ENCODE peak calls at places on chromosomes 11 and 22, in four cellular contexts. X is pancreas, S is RWPE1, Q is vagina. Y is an unnamed sample.

GRCh38 chr22:19942071-19942885 is 660 bp upstream of the TXNRD2 start:
- DNase-seq in X (peak), S (no peak), Q (no peak), Y (peak)

GRCh38 chr22:28142361-28142801 is 223.3 kb upstream of the PITPNB start:
- DNase-seq in X (no peak), S (peak), Q (no peak), Y (no peak)

GRCh38 chr22:31870890-31871289 is 73.4 kb upstream of the YWHAH start:
- DNase-seq in X (no peak), S (peak), Q (no peak), Y (no peak)

GRCh38 chr22:41557401-41558240 is 3.2 kb upstream of the CSDC2 start:
- DNase-seq in X (peak), S (no peak), Q (no peak), Y (peak)

GRCh38 chr22:50627914-50628542 is at the start of gene ARSA:
- DNase-seq in X (peak), S (peak), Q (peak), Y (peak)

GRCh38 chr22:42169055-42169469 is 38.5 kb upstream of the CYP2D6 start:
- DNase-seq in X (peak), S (no peak), Q (no peak), Y (no peak)

GRCh38 chr11:48210052-48210451 is 6.6 kb upstream of the OR4B1 start:
- DNase-seq in X (no peak), S (no peak), Q (no peak), Y (no peak)

GRCh38 chr11:6991227-6991626 is 28.9 kb downstream of the ZNF214 start:
- DNase-seq in X (no peak), S (no peak), Q (no peak), Y (no peak)

GRCh38 chr11:113114452-113115027 is 153.3 kb downstream of the NCAM1 start:
- DNase-seq in X (peak), S (peak), Q (no peak), Y (no peak)

GRCh38 chr11:34987617-34988016 is 71.2 kb downstream of the PDHX start:
- DNase-seq in X (no peak), S (no peak), Q (no peak), Y (no peak)

GRCh38 chr11:123085497-123085896 is 23.6 kb upstream of the HSPA8 start:
- DNase-seq in X (no peak), S (no peak), Q (no peak), Y (no peak)

GRCh38 chr22:35630387-35630793 is 13.3 kb upstream of the MB start:
- DNase-seq in X (no peak), S (peak), Q (no peak), Y (peak)

GRCh38 chr11:47587039-47587675 is 679 bp downstream of the FAM180B start:
- DNase-seq in X (no peak), S (no peak), Q (no peak), Y (no peak)

GRCh38 chr11:128893578-128894295 is 2.6 kb downstream of the KCNJ5 start:
- DNase-seq in X (peak), S (no peak), Q (no peak), Y (no peak)

GRCh38 chr11:134538793-134539192 is 126.8 kb upstream of the B3GAT1 start:
- DNase-seq in X (no peak), S (no peak), Q (no peak), Y (peak)

GRCh38 chr11:7597620-7598019 is 75.7 kb downstream of the CYB5R2 start:
- DNase-seq in X (peak), S (peak), Q (no peak), Y (peak)

GRCh38 chr11:5366856-5367255 is 15.5 kb downstream of the OR51B6 start:
- DNase-seq in X (no peak), S (no peak), Q (no peak), Y (no peak)

GRCh38 chr11:33942954-33943353 is 51.1 kb upstream of the LMO2 start:
- DNase-seq in X (no peak), S (peak), Q (no peak), Y (no peak)

GRCh38 chr22:23086787-23087186 is 16.5 kb downstream of the GNAZ start:
- DNase-seq in X (no peak), S (no peak), Q (no peak), Y (no peak)

GRCh38 chr11:61586792-61587430 is 6.0 kb upstream of the SYT7 start:
- DNase-seq in X (no peak), S (no peak), Q (no peak), Y (no peak)

GRCh38 chr22:43439368-43440102 is 27.7 kb downstream of the MPPED1 start:
- DNase-seq in X (no peak), S (no peak), Q (no peak), Y (peak)

GRCh38 chr11:127252321-127252720 is 251.8 kb upstream of the KIRREL3 start:
- DNase-seq in X (no peak), S (no peak), Q (no peak), Y (no peak)

GRCh38 chr11:29527391-29527936 is 489.4 kb downstream of the KCNA4 start:
- DNase-seq in X (no peak), S (peak), Q (no peak), Y (no peak)

GRCh38 chr11:77471520-77472234 is 2.2 kb downstream of the PAK1 start:
- DNase-seq in X (peak), S (no peak), Q (no peak), Y (no peak)
- TF ChIP-seq CTCF in X (peak), S (no peak), Q (no peak), Y (peak)

GRCh38 chr11:72084960-72085359 is 4.3 kb downstream of the LRRC51 start:
- DNase-seq in X (no peak), S (no peak), Q (no peak), Y (no peak)
- H3K27ac ChIP-seq in X (no peak), S (peak), Q (no peak), Y (no peak)

GRCh38 chr11:95845168-95845567 is 54.9 kb downstream of the CEP57 start:
- DNase-seq in X (no peak), S (no peak), Q (no peak), Y (no peak)

GRCh38 chr11:95853138-95853537 is 62.8 kb downstream of the CEP57 start:
- DNase-seq in X (no peak), S (no peak), Q (no peak), Y (no peak)

GRCh38 chr11:95850137-95850536 is 59.8 kb downstream of the CEP57 start:
- DNase-seq in X (no peak), S (no peak), Q (no peak), Y (no peak)

GRCh38 chr11:95853862-95854261 is 63.6 kb downstream of the CEP57 start:
- DNase-seq in X (no peak), S (no peak), Q (no peak), Y (no peak)

DNA sequence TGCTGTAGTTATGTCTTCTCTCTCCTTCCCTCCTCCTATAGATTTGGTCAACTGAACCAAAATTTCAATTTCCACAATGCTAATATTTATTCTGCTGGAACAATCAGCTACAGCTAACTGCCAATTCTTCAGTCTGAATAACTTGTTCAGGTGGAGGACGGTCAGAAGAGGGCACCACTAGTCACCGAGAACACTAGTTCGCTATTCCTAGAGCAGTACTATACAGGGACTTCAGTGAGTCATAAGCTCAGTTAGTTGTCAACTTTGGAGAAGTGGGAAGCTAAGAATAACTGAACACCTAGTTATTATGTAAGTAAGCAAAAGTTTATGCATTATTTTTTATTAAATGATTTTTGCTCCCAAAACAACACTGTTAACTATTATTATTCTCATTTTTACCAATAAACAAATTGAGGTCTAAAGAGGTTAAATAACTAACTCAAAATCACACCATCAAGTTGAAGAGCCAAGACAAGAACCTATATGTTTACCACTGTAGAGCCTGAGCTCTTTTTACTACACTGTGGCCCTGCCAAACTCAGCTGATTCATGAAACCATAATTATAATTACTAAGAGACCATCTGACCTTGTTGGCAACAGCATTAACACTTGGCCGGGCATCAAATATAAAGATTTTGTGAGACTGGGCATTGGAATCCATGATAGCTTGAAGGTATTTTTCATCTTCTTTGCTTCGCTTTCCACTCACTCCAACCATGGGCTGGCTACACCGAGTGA is 59.0 kb downstream of the CEP57 start:
- DNase-seq in X (peak), S (peak), Q (no peak), Y (no peak)
- TF ChIP-seq CTCF in X (no peak), S (peak), Q (peak), Y (peak)

GRCh38 chr11:72739240-72740059 is 12.8 kb downstream of the ARAP1 start:
- DNase-seq in X (no peak), S (no peak), Q (no peak), Y (no peak)
- H3K27ac ChIP-seq in X (no peak), S (peak), Q (no peak), Y (peak)

GRCh38 chr11:120945042-120945441 is 78.9 kb upstream of the TBCEL start:
- DNase-seq in X (no peak), S (no peak), Q (no peak), Y (peak)
- TF ChIP-seq CTCF in X (no peak), S (no peak), Q (no peak), Y (no peak)

GRCh38 chr22:21650280-21650679 is 8.2 kb downstream of the SDF2L1 start:
- DNase-seq in X (no peak), S (no peak), Q (no peak), Y (no peak)

GRCh38 chr22:21650823-21651520 is 8.9 kb downstream of the SDF2L1 start:
- DNase-seq in X (no peak), S (no peak), Q (no peak), Y (no peak)

GRCh38 chr22:21652547-21653545 is 10.7 kb downstream of the SDF2L1 start:
- DNase-seq in X (no peak), S (no peak), Q (no peak), Y (no peak)

GRCh38 chr22:21652010-21652546 is 10.0 kb downstream of the SDF2L1 start:
- DNase-seq in X (peak), S (peak), Q (no peak), Y (peak)

DNA sequence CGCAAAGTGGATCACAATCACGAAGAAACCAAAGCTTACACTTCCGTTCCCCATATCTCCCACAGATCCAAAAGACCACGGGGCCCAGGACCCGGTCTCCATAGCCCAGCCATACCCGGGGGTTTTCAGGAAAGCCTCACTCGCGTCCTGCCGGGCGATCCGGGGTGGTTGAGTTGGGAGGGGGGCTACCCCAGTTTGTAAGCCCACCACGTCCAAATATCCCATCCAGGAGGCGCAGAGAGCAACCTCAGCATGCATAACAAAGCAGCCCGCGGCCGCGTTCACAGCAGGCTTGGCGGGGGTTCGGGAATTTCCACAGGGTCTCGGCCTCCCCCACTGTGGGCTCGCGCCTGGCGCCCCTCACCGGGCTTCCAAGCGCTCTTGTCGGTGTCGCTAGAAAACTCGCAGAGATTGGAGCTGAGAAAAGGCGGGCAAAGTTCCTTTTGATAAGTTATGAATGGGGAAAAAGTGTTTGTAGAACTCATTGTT is 9.5 kb downstream of the SDF2L1 start:
- DNase-seq in X (no peak), S (no peak), Q (no peak), Y (no peak)
- H3K27ac ChIP-seq in X (no peak), S (peak), Q (no peak), Y (peak)

GRCh38 chr11:64305691-64306562 is 603 bp downstream of the ESRRA start:
- DNase-seq in X (peak), S (no peak), Q (no peak), Y (peak)
- TF ChIP-seq CTCF in X (no peak), S (peak), Q (no peak), Y (peak)

DNA sequence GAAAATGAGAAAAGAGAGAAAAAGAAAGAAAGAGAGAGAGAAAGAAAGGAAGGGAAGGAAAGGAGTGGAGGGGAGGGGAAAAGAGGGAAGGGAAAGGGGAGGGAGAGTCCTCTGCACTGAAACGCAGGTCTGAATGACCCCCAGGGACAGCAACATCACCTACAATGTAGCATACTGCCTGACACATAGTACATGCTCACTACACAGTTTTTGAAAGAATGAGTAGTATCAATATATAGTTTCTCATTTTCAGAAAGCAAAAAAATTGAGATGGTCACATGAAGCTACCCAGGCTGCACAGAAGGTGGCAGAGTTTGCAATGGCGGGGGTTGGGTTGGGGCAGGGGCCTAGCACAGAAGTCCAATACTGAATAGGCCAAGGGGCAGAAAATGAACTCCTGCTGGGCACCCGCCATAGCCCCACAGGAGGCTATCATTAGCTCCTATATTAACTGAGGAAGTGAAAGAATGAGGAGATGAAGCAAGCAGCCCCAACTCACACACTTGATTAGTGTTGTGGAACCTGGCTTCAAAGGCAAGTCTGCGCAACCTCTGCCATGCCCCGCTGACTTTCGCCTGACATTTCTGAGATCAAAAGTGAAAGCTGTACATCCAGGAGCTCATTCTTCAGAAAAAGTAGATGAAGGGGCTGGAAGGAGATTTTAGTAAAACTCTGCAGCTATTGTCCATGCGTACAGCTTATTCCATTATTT is 241.2 kb upstream of the SYN3 start:
- DNase-seq in X (no peak), S (no peak), Q (no peak), Y (no peak)
- H3K27ac ChIP-seq in X (no peak), S (no peak), Q (no peak), Y (no peak)

DNA sequence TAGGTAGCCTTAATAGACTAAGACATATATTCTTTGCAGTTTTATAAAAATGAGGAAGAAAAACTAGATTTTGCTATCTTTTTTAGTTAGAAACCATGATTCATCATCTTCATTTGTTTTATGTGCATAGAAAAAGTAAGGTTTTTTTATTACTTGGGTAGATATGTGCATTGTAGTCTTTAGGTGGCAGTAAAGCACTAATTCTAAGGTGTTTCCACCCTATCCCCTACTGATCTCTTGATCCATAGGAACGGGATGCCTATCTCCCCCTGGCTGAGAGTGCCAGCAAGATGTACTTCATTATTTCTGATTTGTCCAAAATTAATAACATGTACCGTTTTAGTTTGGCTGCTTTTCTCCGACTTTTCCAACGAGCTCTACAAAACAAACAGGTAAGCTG is 148.1 kb downstream of the DYNC2H1 start:
- DNase-seq in X (no peak), S (peak), Q (no peak), Y (no peak)
- TF ChIP-seq CTCF in X (no peak), S (peak), Q (no peak), Y (peak)

GRCh38 chr11:9784602-9785315 is 120.9 kb downstream of the SWAP70 start:
- DNase-seq in X (no peak), S (no peak), Q (no peak), Y (no peak)
- H3K27ac ChIP-seq in X (no peak), S (no peak), Q (no peak), Y (no peak)